ENCODE peak calls at places on chromosomes 6 and 20, in ten cellular contexts. One of them, this sample, is unnamed.

GRCh38 chr6:17703256-17703694 is 3.5 kb downstream of the NUP153 start:
- DNase-seq in HCT116: no peak
- DNase-seq in prostate gland: no peak
- DNase-seq in stomach: no peak
- DNase-seq in endothelial cell of umbilical vein: peak; percentile 86
- DNase-seq in breast epithelium: peak; percentile 29
- DNase-seq in sigmoid colon: no peak
- DNase-seq in K562: peak; percentile 32
- DNase-seq in spleen: no peak
- DNase-seq in vagina: no peak
- DNase-seq in this sample: no peak

GRCh38 chr6:80214436-80215022 is 108.1 kb downstream of the BCKDHB start:
- DNase-seq in HCT116: peak; percentile 22
- DNase-seq in prostate gland: peak; percentile 10
- DNase-seq in stomach: peak; percentile 30
- DNase-seq in endothelial cell of umbilical vein: peak; percentile 62
- DNase-seq in breast epithelium: no peak
- DNase-seq in sigmoid colon: no peak
- DNase-seq in K562: peak; percentile 12
- DNase-seq in spleen: no peak
- DNase-seq in vagina: no peak
- DNase-seq in this sample: no peak

GRCh38 chr6:37123957-37124729 is 45.8 kb upstream of the PIM1 start:
- DNase-seq in HCT116: no peak
- DNase-seq in prostate gland: no peak
- DNase-seq in stomach: no peak
- DNase-seq in endothelial cell of umbilical vein: no peak
- DNase-seq in breast epithelium: no peak
- DNase-seq in sigmoid colon: no peak
- DNase-seq in K562: no peak
- DNase-seq in spleen: no peak
- DNase-seq in vagina: no peak
- DNase-seq in this sample: no peak

GRCh38 chr6:38755874-38756273 is 40.8 kb downstream of the DNAH8 start:
- DNase-seq in HCT116: peak; percentile 62
- DNase-seq in prostate gland: no peak
- DNase-seq in stomach: no peak
- DNase-seq in endothelial cell of umbilical vein: peak; percentile 12
- DNase-seq in breast epithelium: no peak
- DNase-seq in sigmoid colon: no peak
- DNase-seq in K562: no peak
- DNase-seq in spleen: no peak
- DNase-seq in vagina: no peak
- DNase-seq in this sample: no peak

GRCh38 chr20:47432251-47433210 is 69.2 kb upstream of the NCOA3 start:
- DNase-seq in HCT116: peak; percentile 61
- DNase-seq in prostate gland: no peak
- DNase-seq in stomach: no peak
- DNase-seq in endothelial cell of umbilical vein: no peak
- DNase-seq in breast epithelium: no peak
- DNase-seq in sigmoid colon: no peak
- DNase-seq in K562: no peak
- DNase-seq in spleen: peak; percentile 33
- DNase-seq in vagina: no peak
- DNase-seq in this sample: no peak

GRCh38 chr6:79607000-79607399 is 24.1 kb upstream of the SH3BGRL2 start:
- DNase-seq in HCT116: no peak
- DNase-seq in prostate gland: no peak
- DNase-seq in stomach: no peak
- DNase-seq in endothelial cell of umbilical vein: no peak
- DNase-seq in breast epithelium: no peak
- DNase-seq in sigmoid colon: no peak
- DNase-seq in K562: no peak
- DNase-seq in spleen: no peak
- DNase-seq in vagina: no peak
- DNase-seq in this sample: no peak

GRCh38 chr6:4287811-4288244 is 152.5 kb upstream of the ECI2 start:
- DNase-seq in HCT116: no peak
- DNase-seq in prostate gland: no peak
- DNase-seq in stomach: no peak
- DNase-seq in endothelial cell of umbilical vein: no peak
- DNase-seq in breast epithelium: no peak
- DNase-seq in sigmoid colon: no peak
- DNase-seq in K562: no peak
- DNase-seq in spleen: no peak
- DNase-seq in vagina: no peak
- DNase-seq in this sample: no peak

GRCh38 chr6:75023634-75024033 is 182.2 kb downstream of the COL12A1 start:
- DNase-seq in HCT116: no peak
- DNase-seq in prostate gland: no peak
- DNase-seq in stomach: no peak
- DNase-seq in endothelial cell of umbilical vein: peak; percentile 70
- DNase-seq in breast epithelium: no peak
- DNase-seq in sigmoid colon: no peak
- DNase-seq in K562: no peak
- DNase-seq in spleen: no peak
- DNase-seq in vagina: no peak
- DNase-seq in this sample: no peak

GRCh38 chr6:159646731-159647130 is 46.3 kb downstream of the SOD2 start:
- DNase-seq in HCT116: no peak
- DNase-seq in prostate gland: no peak
- DNase-seq in stomach: no peak
- DNase-seq in endothelial cell of umbilical vein: no peak
- DNase-seq in breast epithelium: no peak
- DNase-seq in sigmoid colon: no peak
- DNase-seq in K562: no peak
- DNase-seq in spleen: no peak
- DNase-seq in vagina: no peak
- DNase-seq in this sample: no peak

GRCh38 chr20:21149344-21149743 is 23.5 kb downstream of the KIZ start:
- DNase-seq in HCT116: no peak
- DNase-seq in prostate gland: no peak
- DNase-seq in stomach: no peak
- DNase-seq in endothelial cell of umbilical vein: no peak
- DNase-seq in breast epithelium: no peak
- DNase-seq in sigmoid colon: no peak
- DNase-seq in K562: no peak
- DNase-seq in spleen: no peak
- DNase-seq in vagina: no peak
- DNase-seq in this sample: no peak

GRCh38 chr20:23205656-23206055 is 119.5 kb upstream of the CD93 start:
- DNase-seq in HCT116: no peak
- DNase-seq in prostate gland: peak; percentile 92
- DNase-seq in stomach: peak; percentile 63
- DNase-seq in endothelial cell of umbilical vein: peak; percentile 76
- DNase-seq in breast epithelium: peak; percentile 24
- DNase-seq in sigmoid colon: peak; percentile 93
- DNase-seq in K562: no peak
- DNase-seq in spleen: no peak
- DNase-seq in vagina: no peak
- DNase-seq in this sample: peak; percentile 87

GRCh38 chr20:20466341-20466879 is 98.5 kb downstream of the INSM1 start:
- DNase-seq in HCT116: no peak
- DNase-seq in prostate gland: no peak
- DNase-seq in stomach: no peak
- DNase-seq in endothelial cell of umbilical vein: no peak
- DNase-seq in breast epithelium: no peak
- DNase-seq in sigmoid colon: no peak
- DNase-seq in K562: no peak
- DNase-seq in spleen: no peak
- DNase-seq in vagina: no peak
- DNase-seq in this sample: no peak

GRCh38 chr6:42099340-42100028 is 42.9 kb downstream of the C6orf132 start:
- DNase-seq in HCT116: no peak
- DNase-seq in prostate gland: peak; percentile 86
- DNase-seq in stomach: peak; percentile 88
- DNase-seq in endothelial cell of umbilical vein: no peak
- DNase-seq in breast epithelium: peak; percentile 72
- DNase-seq in sigmoid colon: no peak
- DNase-seq in K562: peak; percentile 44
- DNase-seq in spleen: no peak
- DNase-seq in vagina: no peak
- DNase-seq in this sample: no peak

GRCh38 chr6:85068221-85068620 is 303.8 kb upstream of the TBX18 start:
- DNase-seq in HCT116: no peak
- DNase-seq in prostate gland: no peak
- DNase-seq in stomach: no peak
- DNase-seq in endothelial cell of umbilical vein: no peak
- DNase-seq in breast epithelium: no peak
- DNase-seq in sigmoid colon: no peak
- DNase-seq in K562: no peak
- DNase-seq in spleen: no peak
- DNase-seq in vagina: no peak
- DNase-seq in this sample: no peak

GRCh38 chr6:99119109-99120031 is 171.6 kb upstream of the FBXL4 start:
- DNase-seq in HCT116: peak; percentile 12
- DNase-seq in prostate gland: peak; percentile 13
- DNase-seq in stomach: no peak
- DNase-seq in endothelial cell of umbilical vein: peak; percentile 54
- DNase-seq in breast epithelium: no peak
- DNase-seq in sigmoid colon: no peak
- DNase-seq in K562: peak; percentile 43
- DNase-seq in spleen: no peak
- DNase-seq in vagina: no peak
- DNase-seq in this sample: no peak

GRCh38 chr6:118869894-118870665 is 23.9 kb upstream of the ASF1A start:
- DNase-seq in HCT116: no peak
- DNase-seq in prostate gland: no peak
- DNase-seq in stomach: no peak
- DNase-seq in endothelial cell of umbilical vein: peak; percentile 85
- DNase-seq in breast epithelium: no peak
- DNase-seq in sigmoid colon: no peak
- DNase-seq in K562: no peak
- DNase-seq in spleen: no peak
- DNase-seq in vagina: no peak
- DNase-seq in this sample: no peak

GRCh38 chr6:112539355-112539754 is 192.2 kb downstream of the RFPL4B start:
- DNase-seq in HCT116: no peak
- DNase-seq in prostate gland: no peak
- DNase-seq in stomach: no peak
- DNase-seq in endothelial cell of umbilical vein: no peak
- DNase-seq in breast epithelium: no peak
- DNase-seq in sigmoid colon: no peak
- DNase-seq in K562: no peak
- DNase-seq in spleen: no peak
- DNase-seq in vagina: no peak
- DNase-seq in this sample: no peak

GRCh38 chr20:4795394-4795793 is 73.7 kb downstream of the PRND start:
- DNase-seq in HCT116: peak; percentile 6
- DNase-seq in prostate gland: no peak
- DNase-seq in stomach: no peak
- DNase-seq in endothelial cell of umbilical vein: peak; percentile 52
- DNase-seq in breast epithelium: no peak
- DNase-seq in sigmoid colon: no peak
- DNase-seq in K562: peak; percentile 45
- DNase-seq in spleen: no peak
- DNase-seq in vagina: no peak
- DNase-seq in this sample: no peak

DNA sequence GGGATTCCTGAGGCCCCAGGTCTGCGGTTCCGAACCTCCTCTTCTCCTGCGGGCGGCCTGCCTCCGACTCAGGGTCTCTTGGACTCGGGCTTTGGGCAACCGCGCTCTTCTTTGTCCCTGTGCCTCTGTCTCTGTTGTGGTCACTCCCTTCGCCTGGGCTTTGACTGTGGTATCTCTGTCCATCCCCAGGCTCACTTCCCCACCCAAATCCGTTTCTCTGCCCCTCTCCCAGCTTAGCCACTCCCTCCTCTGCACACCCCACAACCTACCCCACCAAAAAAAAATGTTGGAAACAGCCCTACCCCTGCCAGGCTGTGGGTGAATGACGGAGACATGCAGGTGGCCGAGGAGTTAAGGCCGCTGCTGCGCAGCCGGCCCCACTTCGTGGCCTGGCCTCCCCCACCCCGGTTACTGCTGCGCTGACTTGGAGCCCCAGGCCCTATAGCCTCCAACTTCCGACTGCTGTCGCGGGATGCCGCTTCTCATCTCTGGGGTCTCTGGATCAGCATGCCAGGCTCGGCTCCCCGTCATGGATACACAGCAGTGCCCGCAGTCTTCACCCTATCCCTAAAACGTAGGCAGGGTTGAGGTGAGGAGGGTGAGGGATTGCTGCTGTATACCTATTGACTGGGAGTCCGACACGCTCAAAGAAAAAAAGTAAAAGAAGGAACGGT is 2.7 kb upstream of the MAFB start:
- DNase-seq in HCT116: no peak
- DNase-seq in prostate gland: no peak
- DNase-seq in stomach: no peak
- DNase-seq in endothelial cell of umbilical vein: no peak
- DNase-seq in breast epithelium: no peak
- DNase-seq in sigmoid colon: no peak
- DNase-seq in K562: no peak
- DNase-seq in spleen: no peak
- DNase-seq in vagina: no peak
- DNase-seq in this sample: no peak
- TF ChIP-seq POLR2AphosphoS5 in HCT116: no peak
- TF ChIP-seq POLR2AphosphoS5 in prostate gland: no peak
- TF ChIP-seq POLR2AphosphoS5 in stomach: no peak
- TF ChIP-seq POLR2AphosphoS5 in endothelial cell of umbilical vein: no peak
- TF ChIP-seq POLR2AphosphoS5 in breast epithelium: no peak
- TF ChIP-seq POLR2AphosphoS5 in sigmoid colon: no peak
- TF ChIP-seq POLR2AphosphoS5 in K562: no peak
- TF ChIP-seq POLR2AphosphoS5 in spleen: no peak
- TF ChIP-seq POLR2AphosphoS5 in vagina: no peak
- TF ChIP-seq POLR2AphosphoS5 in this sample: no peak

GRCh38 chr20:61700595-61701140 is 365.0 kb downstream of the TAF4 start:
- DNase-seq in HCT116: no peak
- DNase-seq in prostate gland: no peak
- DNase-seq in stomach: no peak
- DNase-seq in endothelial cell of umbilical vein: no peak
- DNase-seq in breast epithelium: no peak
- DNase-seq in sigmoid colon: no peak
- DNase-seq in K562: no peak
- DNase-seq in spleen: no peak
- DNase-seq in vagina: no peak
- DNase-seq in this sample: no peak
- H3K27me3 ChIP-seq in HCT116: peaks cover 36% of the 10 kb centered on the region
- H3K27me3 ChIP-seq in prostate gland: no peaks in the 10 kb centered on the region
- H3K27me3 ChIP-seq in stomach: no peaks in the 10 kb centered on the region
- H3K27me3 ChIP-seq in endothelial cell of umbilical vein: no peaks in the 10 kb centered on the region
- H3K27me3 ChIP-seq in breast epithelium: no peaks in the 10 kb centered on the region
- H3K27me3 ChIP-seq in sigmoid colon: no peaks in the 10 kb centered on the region
- H3K27me3 ChIP-seq in K562: peaks cover 44% of the 10 kb centered on the region
- H3K27me3 ChIP-seq in spleen: no peaks in the 10 kb centered on the region
- H3K27me3 ChIP-seq in vagina: no peaks in the 10 kb centered on the region
- H3K27me3 ChIP-seq in this sample: peaks cover 22% of the 10 kb centered on the region

GRCh38 chr20:44404204-44405181 is 49.0 kb downstream of the HNF4A start:
- DNase-seq in HCT116: no peak
- DNase-seq in prostate gland: no peak
- DNase-seq in stomach: no peak
- DNase-seq in endothelial cell of umbilical vein: no peak
- DNase-seq in breast epithelium: no peak
- DNase-seq in sigmoid colon: no peak
- DNase-seq in K562: no peak
- DNase-seq in spleen: no peak
- DNase-seq in vagina: no peak
- DNase-seq in this sample: no peak
- TF ChIP-seq POLR2AphosphoS5 in HCT116: no peak
- TF ChIP-seq POLR2AphosphoS5 in prostate gland: no peak
- TF ChIP-seq POLR2AphosphoS5 in stomach: no peak
- TF ChIP-seq POLR2AphosphoS5 in endothelial cell of umbilical vein: no peak
- TF ChIP-seq POLR2AphosphoS5 in breast epithelium: no peak
- TF ChIP-seq POLR2AphosphoS5 in sigmoid colon: no peak
- TF ChIP-seq POLR2AphosphoS5 in K562: no peak
- TF ChIP-seq POLR2AphosphoS5 in spleen: no peak
- TF ChIP-seq POLR2AphosphoS5 in vagina: no peak
- TF ChIP-seq POLR2AphosphoS5 in this sample: no peak

GRCh38 chr20:61256819-61257218 is 4.8 kb downstream of the CDH4 start:
- DNase-seq in HCT116: no peak
- DNase-seq in prostate gland: no peak
- DNase-seq in stomach: no peak
- DNase-seq in endothelial cell of umbilical vein: no peak
- DNase-seq in breast epithelium: no peak
- DNase-seq in sigmoid colon: no peak
- DNase-seq in K562: no peak
- DNase-seq in spleen: no peak
- DNase-seq in vagina: no peak
- DNase-seq in this sample: no peak
- H3K27me3 ChIP-seq in HCT116: no peaks in the 10 kb centered on the region
- H3K27me3 ChIP-seq in prostate gland: no peaks in the 10 kb centered on the region
- H3K27me3 ChIP-seq in stomach: peaks cover 20% of the 10 kb centered on the region
- H3K27me3 ChIP-seq in endothelial cell of umbilical vein: peaks cover 24% of the 10 kb centered on the region
- H3K27me3 ChIP-seq in breast epithelium: peaks cover 4% of the 10 kb centered on the region
- H3K27me3 ChIP-seq in sigmoid colon: peaks cover 21% of the 10 kb centered on the region
- H3K27me3 ChIP-seq in K562: peaks cover 4% of the 10 kb centered on the region
- H3K27me3 ChIP-seq in spleen: peaks cover under 1% of the 10 kb centered on the region
- H3K27me3 ChIP-seq in vagina: peaks cover 15% of the 10 kb centered on the region
- H3K27me3 ChIP-seq in this sample: peaks cover 72% of the 10 kb centered on the region

This sample was measured in suprapubic skin.